ENCODE peak calls at places on chromosomes 7 and 10, in five cellular contexts. One of them, this sample, is unnamed.
A peak's percentile ranks its signal among the peaks of the same experiment; 100 is the strongest.

GRCh38 chr10:58477122-58477521 is 35.5 kb upstream of the BICC1 start:
- DNase-seq in fibroblast of lung: peak; percentile 37
- DNase-seq in foreskin fibroblast: peak; percentile 70
- DNase-seq in heart right ventricle: peak; percentile 26
- DNase-seq in K562: no peak
- DNase-seq in this sample: peak; percentile 88

GRCh38 chr7:92727755-92728154 is 108.6 kb downstream of the CDK6 start:
- DNase-seq in fibroblast of lung: peak; percentile 19
- DNase-seq in foreskin fibroblast: peak; percentile 74
- DNase-seq in heart right ventricle: no peak
- DNase-seq in K562: no peak
- DNase-seq in this sample: no peak

GRCh38 chr10:64648915-64649314 is 1127.7 kb downstream of the REEP3 start:
- DNase-seq in fibroblast of lung: no peak
- DNase-seq in foreskin fibroblast: no peak
- DNase-seq in heart right ventricle: no peak
- DNase-seq in K562: no peak
- DNase-seq in this sample: no peak

GRCh38 chr10:484441-484924 is 205.0 kb downstream of the DIP2C start:
- DNase-seq in fibroblast of lung: peak; percentile 40
- DNase-seq in foreskin fibroblast: peak; percentile 41
- DNase-seq in heart right ventricle: no peak
- DNase-seq in K562: no peak
- DNase-seq in this sample: peak; percentile 84

GRCh38 chr10:48461623-48462481 is 143.0 kb downstream of the ARHGAP22 start:
- DNase-seq in fibroblast of lung: no peak
- DNase-seq in foreskin fibroblast: no peak
- DNase-seq in heart right ventricle: no peak
- DNase-seq in K562: no peak
- DNase-seq in this sample: no peak

GRCh38 chr7:127713758-127714157 is 61.8 kb downstream of the SND1 start:
- DNase-seq in fibroblast of lung: no peak
- DNase-seq in foreskin fibroblast: peak; percentile 16
- DNase-seq in heart right ventricle: no peak
- DNase-seq in K562: no peak
- DNase-seq in this sample: no peak

GRCh38 chr7:135217645-135218509 is 6.6 kb upstream of the WDR91 start:
- DNase-seq in fibroblast of lung: no peak
- DNase-seq in foreskin fibroblast: no peak
- DNase-seq in heart right ventricle: no peak
- DNase-seq in K562: no peak
- DNase-seq in this sample: no peak

GRCh38 chr7:95004618-95005282 is 97.4 kb downstream of the PPP1R9A start:
- DNase-seq in fibroblast of lung: no peak
- DNase-seq in foreskin fibroblast: no peak
- DNase-seq in heart right ventricle: no peak
- DNase-seq in K562: no peak
- DNase-seq in this sample: no peak

GRCh38 chr7:5432691-5433090 is 9.1 kb upstream of the TNRC18 start:
- DNase-seq in fibroblast of lung: no peak
- DNase-seq in foreskin fibroblast: no peak
- DNase-seq in heart right ventricle: no peak
- DNase-seq in K562: no peak
- DNase-seq in this sample: no peak

GRCh38 chr10:57482259-57482658 is 785.4 kb downstream of the IPMK start:
- DNase-seq in fibroblast of lung: no peak
- DNase-seq in foreskin fibroblast: no peak
- DNase-seq in heart right ventricle: no peak
- DNase-seq in K562: no peak
- DNase-seq in this sample: no peak

GRCh38 chr7:157928171-157928794 is 591.5 kb downstream of the DNAJB6 start:
- DNase-seq in fibroblast of lung: no peak
- DNase-seq in foreskin fibroblast: no peak
- DNase-seq in heart right ventricle: no peak
- DNase-seq in K562: no peak
- DNase-seq in this sample: no peak

GRCh38 chr10:132456881-132457280 is 59.9 kb downstream of the PWWP2B start:
- DNase-seq in fibroblast of lung: no peak
- DNase-seq in foreskin fibroblast: no peak
- DNase-seq in heart right ventricle: peak; percentile 5
- DNase-seq in K562: no peak
- DNase-seq in this sample: no peak

GRCh38 chr10:132364594-132364970 is 32.4 kb upstream of the PWWP2B start:
- DNase-seq in fibroblast of lung: no peak
- DNase-seq in foreskin fibroblast: no peak
- DNase-seq in heart right ventricle: no peak
- DNase-seq in K562: no peak
- DNase-seq in this sample: no peak

GRCh38 chr7:98330926-98331529 is 49.5 kb downstream of the BRI3 start:
- DNase-seq in fibroblast of lung: no peak
- DNase-seq in foreskin fibroblast: no peak
- DNase-seq in heart right ventricle: no peak
- DNase-seq in K562: no peak
- DNase-seq in this sample: no peak

GRCh38 chr10:93580824-93581223 is 14.4 kb downstream of the FFAR4 start:
- DNase-seq in fibroblast of lung: peak; percentile 20
- DNase-seq in foreskin fibroblast: peak; percentile 44
- DNase-seq in heart right ventricle: no peak
- DNase-seq in K562: peak; percentile 11
- DNase-seq in this sample: peak; percentile 24

GRCh38 chr7:108301387-108301786 is 154.8 kb downstream of the NRCAM start:
- DNase-seq in fibroblast of lung: no peak
- DNase-seq in foreskin fibroblast: no peak
- DNase-seq in heart right ventricle: no peak
- DNase-seq in K562: no peak
- DNase-seq in this sample: no peak

GRCh38 chr10:22997102-22997501 is 69.2 kb downstream of the ARMC3 start:
- DNase-seq in fibroblast of lung: peak; percentile 62
- DNase-seq in foreskin fibroblast: peak; percentile 66
- DNase-seq in heart right ventricle: no peak
- DNase-seq in K562: no peak
- DNase-seq in this sample: peak; percentile 64

GRCh38 chr7:55030314-55030713 is 11.5 kb downstream of the EGFR start:
- DNase-seq in fibroblast of lung: peak; percentile 70
- DNase-seq in foreskin fibroblast: peak; percentile 49
- DNase-seq in heart right ventricle: no peak
- DNase-seq in K562: no peak
- DNase-seq in this sample: peak; percentile 59

GRCh38 chr7:78379148-78379547 is 580.6 kb downstream of the PHTF2 start:
- DNase-seq in fibroblast of lung: peak; percentile 33
- DNase-seq in foreskin fibroblast: peak; percentile 56
- DNase-seq in heart right ventricle: no peak
- DNase-seq in K562: no peak
- DNase-seq in this sample: peak; percentile 4

GRCh38 chr7:24718977-24719491 is 38.2 kb downstream of the GSDME start:
- DNase-seq in fibroblast of lung: no peak
- DNase-seq in foreskin fibroblast: no peak
- DNase-seq in heart right ventricle: no peak
- DNase-seq in K562: no peak
- DNase-seq in this sample: no peak

GRCh38 chr7:78768859-78769258 is 684.6 kb downstream of the MAGI2 start:
- DNase-seq in fibroblast of lung: no peak
- DNase-seq in foreskin fibroblast: peak; percentile 47
- DNase-seq in heart right ventricle: no peak
- DNase-seq in K562: no peak
- DNase-seq in this sample: peak; percentile 1

GRCh38 chr10:124377101-124377500 is 41.6 kb downstream of the OAT start:
- DNase-seq in fibroblast of lung: no peak
- DNase-seq in foreskin fibroblast: no peak
- DNase-seq in heart right ventricle: no peak
- DNase-seq in K562: no peak
- DNase-seq in this sample: no peak

GRCh38 chr10:126014309-126014708 is 117.9 kb downstream of the FANK1 start:
- DNase-seq in fibroblast of lung: peak; percentile 53
- DNase-seq in foreskin fibroblast: peak; percentile 68
- DNase-seq in heart right ventricle: no peak
- DNase-seq in K562: no peak
- DNase-seq in this sample: peak; percentile 88

GRCh38 chr10:76882245-76882644 is 755.4 kb downstream of the KCNMA1 start:
- DNase-seq in fibroblast of lung: no peak
- DNase-seq in foreskin fibroblast: no peak
- DNase-seq in heart right ventricle: peak; percentile 24
- DNase-seq in K562: no peak
- DNase-seq in this sample: no peak

GRCh38 chr7:128217972-128218652 is 23.0 kb upstream of the LEP start:
- DNase-seq in fibroblast of lung: no peak
- DNase-seq in foreskin fibroblast: no peak
- DNase-seq in heart right ventricle: no peak
- DNase-seq in K562: peak; percentile 39
- DNase-seq in this sample: no peak

GRCh38 chr7:51229106-51229537 is 87.5 kb downstream of the COBL start:
- DNase-seq in fibroblast of lung: no peak
- DNase-seq in foreskin fibroblast: no peak
- DNase-seq in heart right ventricle: no peak
- DNase-seq in K562: no peak
- DNase-seq in this sample: no peak

GRCh38 chr7:112453505-112454171 is 3.4 kb downstream of the IFRD1 start:
- DNase-seq in fibroblast of lung: peak; percentile 89
- DNase-seq in foreskin fibroblast: peak; percentile 66
- DNase-seq in heart right ventricle: no peak
- DNase-seq in K562: no peak
- DNase-seq in this sample: peak; percentile 69
- H3K4me3 ChIP-seq in fibroblast of lung: peak overlapping the region; percentile 97
- H3K4me3 ChIP-seq in foreskin fibroblast: peak overlapping the region; percentile 21
- H3K4me3 ChIP-seq in heart right ventricle: peak overlapping the region; percentile 12
- H3K4me3 ChIP-seq in K562: no peak overlapping the region
- H3K4me3 ChIP-seq in this sample: peak overlapping the region; percentile 99

GRCh38 chr7:124857672-124858235 is 71.9 kb downstream of the POT1 start:
- DNase-seq in fibroblast of lung: no peak
- DNase-seq in foreskin fibroblast: no peak
- DNase-seq in heart right ventricle: no peak
- DNase-seq in K562: no peak
- DNase-seq in this sample: no peak

GRCh38 chr7:124856299-124856888 is 73.2 kb downstream of the POT1 start:
- DNase-seq in fibroblast of lung: peak; percentile 61
- DNase-seq in foreskin fibroblast: peak; percentile 49
- DNase-seq in heart right ventricle: no peak
- DNase-seq in K562: peak; percentile 39
- DNase-seq in this sample: peak; percentile 68
- TF ChIP-seq CTCF in fibroblast of lung: peak; percentile 57
- TF ChIP-seq CTCF in foreskin fibroblast: peak; percentile 52
- TF ChIP-seq CTCF in heart right ventricle: peak; percentile 64
- TF ChIP-seq CTCF in K562: peak; percentile 81
- TF ChIP-seq CTCF in this sample: peak; percentile 64

GRCh38 chr10:71729023-71729649 is 9.6 kb upstream of the C10orf105 start:
- DNase-seq in fibroblast of lung: no peak
- DNase-seq in foreskin fibroblast: peak; percentile 12
- DNase-seq in heart right ventricle: peak; percentile 70
- DNase-seq in K562: peak; percentile 67
- DNase-seq in this sample: no peak

GRCh38 chr10:71726673-71727428 is 7.3 kb upstream of the C10orf105 start:
- DNase-seq in fibroblast of lung: no peak
- DNase-seq in foreskin fibroblast: no peak
- DNase-seq in heart right ventricle: no peak
- DNase-seq in K562: no peak
- DNase-seq in this sample: no peak

GRCh38 chr10:71728218-71728737 is 8.7 kb upstream of the C10orf105 start:
- DNase-seq in fibroblast of lung: no peak
- DNase-seq in foreskin fibroblast: peak; percentile 32
- DNase-seq in heart right ventricle: no peak
- DNase-seq in K562: no peak
- DNase-seq in this sample: no peak

GRCh38 chr10:71725998-71726672 is 6.6 kb upstream of the C10orf105 start:
- DNase-seq in fibroblast of lung: peak; percentile 23
- DNase-seq in foreskin fibroblast: peak; percentile 48
- DNase-seq in heart right ventricle: no peak
- DNase-seq in K562: peak; percentile 71
- DNase-seq in this sample: peak; percentile 62

DNA sequence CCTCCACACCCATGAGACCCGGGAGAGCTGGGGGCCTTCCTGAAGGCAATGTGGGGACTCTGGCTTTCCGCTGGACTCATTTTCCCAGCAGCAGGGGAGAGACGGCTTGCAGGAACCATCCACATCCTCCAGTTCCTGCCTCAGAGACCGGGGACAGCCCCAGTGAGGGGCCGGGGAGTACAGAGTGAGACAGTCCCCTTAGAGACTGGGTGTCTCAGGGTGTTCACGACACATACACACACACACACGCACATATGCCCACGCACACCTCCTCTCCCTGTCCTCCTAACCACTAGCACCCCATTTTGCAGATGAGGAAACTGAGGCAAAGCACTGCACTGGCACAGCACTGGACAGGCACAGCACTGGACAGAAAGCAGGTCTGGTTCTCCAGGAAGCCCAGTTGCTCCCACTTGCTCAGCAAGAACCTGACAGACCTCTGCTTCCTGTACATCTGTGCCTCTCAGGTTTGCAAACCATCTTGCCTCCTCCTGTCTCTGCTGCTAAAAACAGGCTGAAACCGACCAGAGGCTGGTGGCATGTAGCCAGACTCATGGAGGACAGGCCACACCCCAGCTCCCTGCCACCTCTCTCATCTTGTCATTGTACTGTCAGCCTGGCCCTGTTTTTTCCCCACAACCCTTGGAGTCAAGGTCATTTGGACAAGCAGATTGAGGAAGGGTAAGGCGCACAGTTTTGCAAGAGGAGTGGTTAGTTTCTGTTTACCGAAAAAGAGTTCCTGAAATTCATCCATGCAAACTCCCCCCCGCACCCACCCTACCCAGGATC is 8.0 kb upstream of the C10orf105 start:
- DNase-seq in fibroblast of lung: peak; percentile 53
- DNase-seq in foreskin fibroblast: peak; percentile 30
- DNase-seq in heart right ventricle: peak; percentile 64
- DNase-seq in K562: no peak
- DNase-seq in this sample: peak; percentile 20
- H3K4me3 ChIP-seq in fibroblast of lung: no peak overlapping the region
- H3K4me3 ChIP-seq in foreskin fibroblast: no peak overlapping the region
- H3K4me3 ChIP-seq in heart right ventricle: no peak overlapping the region
- H3K4me3 ChIP-seq in K562: no peak overlapping the region
- H3K4me3 ChIP-seq in this sample: no peak overlapping the region

DNA sequence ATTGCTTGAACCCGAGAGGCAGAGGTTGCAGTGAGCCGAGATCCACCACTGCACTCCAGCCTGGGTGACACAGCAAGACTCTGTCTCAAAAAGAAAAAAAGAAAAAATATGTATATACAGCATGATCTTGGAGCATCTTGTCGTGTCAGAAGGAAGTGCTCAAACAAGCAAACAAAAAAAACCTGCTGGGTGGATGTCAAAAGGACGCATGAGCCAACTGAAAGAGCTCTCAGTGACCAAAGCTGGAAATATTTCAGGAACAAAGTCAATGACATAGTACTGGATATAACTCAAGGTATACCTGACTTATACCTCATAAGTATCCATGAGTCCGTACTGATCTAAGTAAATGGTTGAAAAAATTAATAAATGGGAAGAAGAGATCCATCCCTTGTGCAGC is 94.6 kb upstream of the ANLN start:
- DNase-seq in fibroblast of lung: no peak
- DNase-seq in foreskin fibroblast: no peak
- DNase-seq in heart right ventricle: no peak
- DNase-seq in K562: no peak
- DNase-seq in this sample: no peak
- TF ChIP-seq CTCF in fibroblast of lung: no peak
- TF ChIP-seq CTCF in foreskin fibroblast: no peak
- TF ChIP-seq CTCF in heart right ventricle: no peak
- TF ChIP-seq CTCF in K562: no peak
- TF ChIP-seq CTCF in this sample: no peak

GRCh38 chr10:8054243-8054497 is 318 bp upstream of the GATA3 start:
- DNase-seq in fibroblast of lung: no peak
- DNase-seq in foreskin fibroblast: no peak
- DNase-seq in heart right ventricle: no peak
- DNase-seq in K562: no peak
- DNase-seq in this sample: no peak
- H3K4me3 ChIP-seq in fibroblast of lung: peak overlapping the region; percentile 51
- H3K4me3 ChIP-seq in foreskin fibroblast: peak overlapping the region; percentile 35
- H3K4me3 ChIP-seq in heart right ventricle: peak overlapping the region; percentile 39
- H3K4me3 ChIP-seq in K562: no peak overlapping the region
- H3K4me3 ChIP-seq in this sample: no peak overlapping the region